ENCODE peak calls at places on chromosomes 13 and 19, in four cellular contexts. Z, U, Q and I are unnamed samples.

GRCh38 chr13:78606471-78607408 is 3.4 kb upstream of the POU4F1 start:
- DNase-seq in Z (no peak), U (no peak), Q (no peak), I (no peak)

GRCh38 chr19:31261651-31262331 is 87.4 kb downstream of the TSHZ3 start:
- DNase-seq in Z (no peak), U (no peak), Q (no peak), I (no peak)

GRCh38 chr19:58556633-58557252 is 1.7 kb downstream of the UBE2M start:
- DNase-seq in Z (no peak), U (no peak), Q (no peak), I (no peak)

GRCh38 chr19:1169921-1170885 is 3.9 kb downstream of the SBNO2 start:
- DNase-seq in Z (no peak), U (no peak), Q (no peak), I (peak; percentile 45)

GRCh38 chr19:45558399-45558878 is 26.2 kb downstream of the OPA3 start:
- DNase-seq in Z (no peak), U (peak; percentile 50), Q (peak; percentile 86), I (no peak)

GRCh38 chr19:10797078-10797477 is 38.9 kb downstream of the TMED1 start:
- DNase-seq in Z (no peak), U (no peak), Q (no peak), I (no peak)

GRCh38 chr19:4044927-4045557 is 21.7 kb downstream of the ZBTB7A start:
- DNase-seq in Z (no peak), U (no peak), Q (no peak), I (no peak)

GRCh38 chr13:113528101-113528797 is 37.7 kb upstream of the DCUN1D2 start:
- DNase-seq in Z (no peak), U (no peak), Q (no peak), I (no peak)

GRCh38 chr13:112110479-112110878 is 43.5 kb downstream of the SOX1 start:
- DNase-seq in Z (no peak), U (no peak), Q (no peak), I (no peak)

GRCh38 chr19:55426042-55426441 is 17.1 kb downstream of the SHISA7 start:
- DNase-seq in Z (no peak), U (no peak), Q (no peak), I (no peak)

GRCh38 chr13:50801087-50801931 is 42.2 kb downstream of the DLEU7 start:
- DNase-seq in Z (peak; percentile 24), U (peak; percentile 48), Q (peak; percentile 81), I (no peak)

GRCh38 chr13:106795847-106796246 is 227.9 kb upstream of the ARGLU1 start:
- DNase-seq in Z (no peak), U (no peak), Q (no peak), I (no peak)

GRCh38 chr19:35673121-35673804 is 6.9 kb downstream of the UPK1A start:
- DNase-seq in Z (no peak), U (peak; percentile 92), Q (peak; percentile 58), I (peak; percentile 64)

GRCh38 chr13:94327318-94327717 is 152.2 kb downstream of the DCT start:
- DNase-seq in Z (no peak), U (no peak), Q (no peak), I (no peak)

GRCh38 chr19:49514151-49514550 is 1.7 kb downstream of the FCGRT start:
- DNase-seq in Z (no peak), U (no peak), Q (no peak), I (no peak)

GRCh38 chr13:23739597-23739996 is 149.6 kb downstream of the MIPEP start:
- DNase-seq in Z (no peak), U (no peak), Q (no peak), I (no peak)

GRCh38 chr19:52234406-52234805 is 35.0 kb upstream of the ZNF766 start:
- DNase-seq in Z (no peak), U (no peak), Q (no peak), I (no peak)

GRCh38 chr13:33606692-33607091 is 211.3 kb upstream of the RFC3 start:
- DNase-seq in Z (no peak), U (no peak), Q (no peak), I (no peak)

GRCh38 chr19:4967738-4968461 is 1.0 kb upstream of the KDM4B start:
- DNase-seq in Z (no peak), U (no peak), Q (no peak), I (no peak)

GRCh38 chr19:3655402-3656072 is 28.9 kb upstream of the CACTIN start:
- DNase-seq in Z (no peak), U (peak; percentile 91), Q (no peak), I (no peak)

GRCh38 chr13:46184277-46184699 is 2.3 kb upstream of the LCP1 start:
- DNase-seq in Z (peak; percentile 69), U (no peak), Q (peak; percentile 90), I (no peak)

GRCh38 chr19:11345122-11345752 is 831 bp downstream of the TMEM205 start:
- DNase-seq in Z (no peak), U (no peak), Q (no peak), I (peak; percentile 80)

GRCh38 chr19:50644315-50644915 is 4.7 kb upstream of the SYT3 start:
- DNase-seq in Z (no peak), U (no peak), Q (no peak), I (no peak)